ENCODE peak calls at places on chromosomes 16 and 17, in five cellular contexts. G is Caco-2; M is PC-9; L is uterus; Z is CD8-positive, alpha-beta memory T cell. J is an unnamed sample.

GRCh38 chr16:73058221-73058615 is 10.3 kb upstream of the ZFHX3 start:
- DNase-seq in G (peak; percentile 63), M (no peak), L (no peak), Z (no peak), J (no peak)

GRCh38 chr16:86316967-86317616 is 193.2 kb upstream of the FOXF1 start:
- DNase-seq in G (peak; percentile 17), M (no peak), L (no peak), Z (no peak), J (no peak)

GRCh38 chr17:62857526-62857925 is 49.4 kb upstream of the MARCHF10 start:
- DNase-seq in G (no peak), M (no peak), L (no peak), Z (no peak), J (no peak)

GRCh38 chr16:1407749-1408148 is 6.8 kb downstream of the UNKL start:
- DNase-seq in G (no peak), M (no peak), L (no peak), Z (no peak), J (no peak)

GRCh38 chr17:44218344-44219125 is 940 bp downstream of the UBTF start:
- DNase-seq in G (peak; percentile 88), M (peak; percentile 74), L (peak; percentile 85), Z (peak; percentile 91), J (peak; percentile 82)

GRCh38 chr16:62068747-62069146 is 32.5 kb upstream of the CDH8 start:
- DNase-seq in G (no peak), M (no peak), L (no peak), Z (no peak), J (peak; percentile 12)

GRCh38 chr17:51711581-51711980 is 446.9 kb downstream of the CA10 start:
- DNase-seq in G (no peak), M (no peak), L (no peak), Z (no peak), J (no peak)

GRCh38 chr17:51124641-51125503 is 4.2 kb upstream of the SPAG9 start:
- DNase-seq in G (no peak), M (no peak), L (no peak), Z (no peak), J (no peak)

GRCh38 chr17:7479389-7480192 is at the start of gene ZBTB4:
- DNase-seq in G (peak; percentile 70), M (no peak), L (peak; percentile 58), Z (peak; percentile 81), J (peak; percentile 44)

GRCh38 chr17:66268247-66268927 is 34.0 kb upstream of the PRKCA start:
- DNase-seq in G (no peak), M (no peak), L (peak; percentile 23), Z (no peak), J (no peak)

GRCh38 chr17:48804936-48805411 is 12.1 kb downstream of the TTLL6 start:
- DNase-seq in G (peak; percentile 86), M (no peak), L (peak; percentile 39), Z (peak; percentile 67), J (peak; percentile 87)

GRCh38 chr16:87723224-87723619 is 42.6 kb downstream of the KLHDC4 start:
- DNase-seq in G (no peak), M (no peak), L (no peak), Z (no peak), J (no peak)

GRCh38 chr16:81785138-81785924 is 6.2 kb downstream of the PLCG2 start:
- DNase-seq in G (no peak), M (no peak), L (no peak), Z (no peak), J (no peak)

GRCh38 chr16:57651344-57652333 is 16.5 kb upstream of the ADGRG3 start:
- DNase-seq in G (no peak), M (no peak), L (no peak), Z (no peak), J (no peak)

GRCh38 chr17:69454051-69454450 is 39.6 kb downstream of the MAP2K6 start:
- DNase-seq in G (no peak), M (no peak), L (no peak), Z (no peak), J (no peak)

GRCh38 chr17:57097832-57098421 is 12.9 kb downstream of the AKAP1 start:
- DNase-seq in G (no peak), M (no peak), L (peak; percentile 43), Z (no peak), J (no peak)

GRCh38 chr17:29238133-29238850 is 8.4 kb upstream of the CRYBA1 start:
- DNase-seq in G (no peak), M (no peak), L (no peak), Z (no peak), J (no peak)

GRCh38 chr17:29235904-29236303 is 10.8 kb upstream of the CRYBA1 start:
- DNase-seq in G (no peak), M (no peak), L (no peak), Z (no peak), J (no peak)

GRCh38 chr17:29240477-29240876 is 6.2 kb upstream of the CRYBA1 start:
- DNase-seq in G (no peak), M (no peak), L (no peak), Z (no peak), J (no peak)

GRCh38 chr17:29241015-29241963 is 5.4 kb upstream of the CRYBA1 start:
- DNase-seq in G (no peak), M (peak; percentile 97), L (no peak), Z (no peak), J (no peak)

DNA sequence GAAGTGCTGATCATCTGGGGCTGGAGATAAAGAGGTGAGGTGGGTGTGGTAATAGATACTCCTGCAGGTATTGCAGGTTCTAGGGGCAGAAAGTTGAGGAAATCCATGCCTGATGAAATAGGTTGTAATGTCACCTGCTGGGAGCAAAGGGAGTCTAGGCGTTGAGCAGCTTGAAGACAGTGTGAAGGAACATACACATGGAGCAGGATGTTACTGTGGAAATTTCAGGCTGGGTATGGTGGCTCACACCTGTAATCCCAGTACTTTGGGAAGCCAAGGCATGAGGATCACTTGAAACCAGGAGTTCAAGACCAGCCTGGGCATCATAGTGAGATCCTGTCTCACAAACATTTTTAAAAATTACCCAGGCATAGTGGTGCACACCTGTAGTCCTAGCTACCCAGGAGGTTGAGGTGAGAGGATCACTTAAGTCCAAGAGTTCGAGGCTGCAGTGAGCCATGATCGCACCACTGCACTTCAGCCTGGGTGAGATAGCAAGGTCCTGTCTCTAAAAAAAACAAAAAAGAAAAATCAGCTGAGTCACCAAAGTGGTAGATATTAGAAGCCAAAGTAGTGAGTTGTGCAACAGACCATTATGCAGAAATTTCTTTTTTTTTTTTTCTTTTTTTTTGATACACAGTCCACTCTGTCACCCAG is 9.1 kb upstream of the CRYBA1 start:
- DNase-seq in G (no peak), M (peak; percentile 53), L (no peak), Z (no peak), J (no peak)
- H3K36me3 ChIP-seq in G (no peaks in the 10 kb centered on the region), M (no peaks in the 10 kb centered on the region), L (no peaks in the 10 kb centered on the region), Z (no peaks in the 10 kb centered on the region), J (no peaks in the 10 kb centered on the region)

GRCh38 chr17:37743875-37744632 is 805 bp downstream of the HNF1B start:
- DNase-seq in G (peak; percentile 75), M (no peak), L (no peak), Z (no peak), J (no peak)
- H3K4me3 ChIP-seq in G (peak overlapping the region; percentile 64), M (no peak overlapping the region), L (peak overlapping the region; percentile 13), Z (no peak overlapping the region), J (no peak overlapping the region)

DNA sequence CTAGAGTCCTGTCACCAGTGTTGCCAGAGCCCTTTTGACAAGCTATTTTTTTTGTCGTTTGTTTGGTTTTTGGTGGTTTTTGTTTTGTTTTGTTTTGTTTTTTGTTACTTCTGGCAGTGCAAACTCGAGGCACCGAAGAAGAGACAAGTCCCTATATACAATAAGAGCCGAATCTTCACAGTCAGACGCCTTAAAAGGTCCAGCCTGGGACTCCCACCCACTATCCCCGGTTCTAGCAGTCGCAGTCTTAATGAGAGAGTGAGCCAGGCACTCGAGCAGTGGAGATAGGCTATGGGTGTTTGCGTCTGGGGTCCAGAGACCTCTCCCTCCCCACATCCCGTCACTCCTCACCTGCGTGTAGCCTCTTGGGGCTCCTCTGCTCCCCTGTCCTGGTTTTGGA is 1.9 kb downstream of the OR1F1 start:
- DNase-seq in G (no peak), M (no peak), L (no peak), Z (no peak), J (no peak)
- H3K9me3 ChIP-seq in G (no peaks in the 10 kb centered on the region), M (no peaks in the 10 kb centered on the region), L (no peaks in the 10 kb centered on the region), Z (no peaks in the 10 kb centered on the region), J (no peaks in the 10 kb centered on the region)

GRCh38 chr17:78990349-78991016 is 10.8 kb upstream of the LGALS3BP start:
- DNase-seq in G (no peak), M (no peak), L (no peak), Z (no peak), J (no peak)
- H3K36me3 ChIP-seq in G (peaks cover 2% of the 10 kb centered on the region), M (peaks cover 15% of the 10 kb centered on the region), L (no peaks in the 10 kb centered on the region), Z (no peaks in the 10 kb centered on the region), J (peaks cover 18% of the 10 kb centered on the region)

GRCh38 chr17:77324227-77324626 is 183.5 kb downstream of the SEC14L1 start:
- DNase-seq in G (peak; percentile 10), M (no peak), L (peak; percentile 29), Z (no peak), J (peak; percentile 5)
- H3K4me3 ChIP-seq in G (no peak overlapping the region), M (peak overlapping the region; percentile 82), L (no peak overlapping the region), Z (peak overlapping the region; percentile 26), J (no peak overlapping the region)

GRCh38 chr16:35186045-35186759 is 1726.8 kb downstream of the TP53TG3F start:
- DNase-seq in G (no peak), M (peak; percentile 30), L (no peak), Z (no peak), J (no peak)
- H3K9me3 ChIP-seq in G (no peaks in the 10 kb centered on the region), M (no peaks in the 10 kb centered on the region), L (no peaks in the 10 kb centered on the region), Z (no peaks in the 10 kb centered on the region), J (no peaks in the 10 kb centered on the region)

J was measured in HAP-1.